ENCODE peak calls at places on chromosomes 16 and 17, in eight cellular contexts. L is cardiac muscle cell; V is MG63; I is prostate gland; S is brain microvascular endothelial cell; Z is CD8-positive, alpha-beta T cell; R is heart right ventricle; W is transverse colon. K is an unnamed sample. For H3K36me3 and H3K27me3, the result is how much of the 10 kb centered on the place peaks cover.

GRCh38 chr17:33287096-33287495 is 6.0 kb downstream of the ASIC2 start:
- DNase-seq in L (no peak), V (no peak), I (no peak), S (no peak), Z (no peak), R (no peak), W (no peak), K (no peak)

GRCh38 chr17:3197219-3197618 is at the start of gene OR1A2:
- DNase-seq in L (no peak), V (no peak), I (no peak), S (no peak), Z (no peak), R (no peak), W (no peak), K (no peak)

GRCh38 chr17:73613271-73613941 is 30.8 kb downstream of the SDK2 start:
- DNase-seq in L (peak), V (no peak), I (no peak), S (no peak), Z (no peak), R (no peak), W (no peak), K (no peak)

GRCh38 chr17:27553019-27553511 is 77.9 kb upstream of the LGALS9 start:
- DNase-seq in L (no peak), V (no peak), I (no peak), S (no peak), Z (no peak), R (no peak), W (peak), K (no peak)

GRCh38 chr16:3036726-3037315 is at the start of gene BICDL2:
- DNase-seq in L (no peak), V (no peak), I (no peak), S (no peak), Z (no peak), R (no peak), W (peak), K (no peak)

GRCh38 chr17:81483085-81483861 is 29.3 kb downstream of the ACTG1 start:
- DNase-seq in L (no peak), V (no peak), I (no peak), S (no peak), Z (no peak), R (peak), W (peak), K (no peak)

GRCh38 chr17:350706-351435 is 1.7 kb downstream of the RPH3AL start:
- DNase-seq in L (no peak), V (peak), I (no peak), S (no peak), Z (no peak), R (peak), W (peak), K (no peak)

GRCh38 chr17:28320215-28321061 is 1.4 kb downstream of the TMEM97 start:
- DNase-seq in L (no peak), V (no peak), I (no peak), S (no peak), Z (no peak), R (no peak), W (no peak), K (no peak)

GRCh38 chr17:8068736-8069586 is 18.6 kb downstream of the ALOX12B start:
- DNase-seq in L (no peak), V (no peak), I (no peak), S (no peak), Z (no peak), R (peak), W (peak), K (no peak)

GRCh38 chr16:49924078-49924477 is 68.2 kb upstream of the ZNF423 start:
- DNase-seq in L (no peak), V (peak), I (no peak), S (no peak), Z (no peak), R (no peak), W (no peak), K (no peak)

GRCh38 chr17:36808181-36808661 is 129.1 kb upstream of the LHX1 start:
- DNase-seq in L (peak), V (peak), I (no peak), S (no peak), Z (no peak), R (no peak), W (no peak), K (no peak)

GRCh38 chr17:58527949-58528348 is 13.5 kb upstream of the MTMR4 start:
- DNase-seq in L (no peak), V (peak), I (no peak), S (peak), Z (no peak), R (no peak), W (no peak), K (peak)
- H3K36me3 ChIP-seq in L (under half), V (under half), I (under half), S (under half), Z (under half), R (under half), W (under half), K (under half)

GRCh38 chr17:49879505-49879904 is 31.6 kb upstream of the TAC4 start:
- DNase-seq in L (no peak), V (no peak), I (no peak), S (no peak), Z (no peak), R (no peak), W (no peak), K (no peak)
- H3K27me3 ChIP-seq in L (under half), V (under half), I (under half), S (under half), Z (under half), R (half or more), W (half or more), K (half or more)

DNA sequence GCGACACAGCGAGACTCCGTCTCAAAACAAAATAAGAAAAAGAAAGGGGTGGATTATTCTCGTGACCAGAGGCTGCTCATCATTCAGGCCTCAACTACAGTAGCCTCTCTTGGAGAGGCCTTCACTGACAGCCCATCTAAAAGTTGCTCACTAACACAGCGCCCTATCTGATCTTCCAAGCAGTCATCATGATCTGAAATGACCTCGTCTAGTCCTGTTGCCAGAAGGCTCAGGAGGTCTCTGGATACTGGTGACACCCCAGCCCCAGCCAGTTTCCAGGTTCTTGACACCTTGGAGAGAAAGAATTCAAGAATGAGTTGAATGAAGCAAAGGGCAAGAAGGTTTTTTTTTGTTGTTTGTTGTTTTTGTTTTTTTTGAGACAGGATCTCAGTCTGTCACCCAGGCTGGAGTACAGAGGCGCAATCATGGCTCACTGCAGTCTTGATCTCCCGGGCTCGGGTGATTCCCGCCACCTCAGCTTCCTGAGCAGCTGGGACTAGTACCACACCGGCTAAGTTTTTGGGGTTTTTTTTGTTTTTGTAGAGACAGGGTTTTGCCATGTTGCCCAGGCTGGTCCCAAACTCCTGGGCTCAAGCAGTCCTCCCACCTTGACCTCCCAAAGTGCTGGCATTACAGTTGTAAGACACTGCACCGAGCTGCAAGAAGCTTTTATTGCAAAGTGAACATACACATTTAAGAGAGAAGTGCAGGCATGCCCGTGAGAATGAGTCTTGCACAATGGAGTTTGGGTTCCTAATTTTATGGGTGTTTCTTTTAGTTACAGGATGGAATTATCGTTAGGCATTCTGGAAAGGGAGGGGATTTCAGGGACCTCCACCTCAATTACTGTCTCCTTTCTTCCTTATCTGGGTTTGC is 2.7 kb upstream of the ZC3H7A start:
- DNase-seq in L (no peak), V (no peak), I (no peak), S (no peak), Z (no peak), R (no peak), W (no peak), K (peak)
- H3K36me3 ChIP-seq in L (under half), V (under half), I (under half), S (under half), Z (under half), R (under half), W (under half), K (under half)

GRCh38 chr16:84237994-84238750 is 1.6 kb downstream of the KCNG4 start:
- DNase-seq in L (no peak), V (no peak), I (no peak), S (no peak), Z (no peak), R (no peak), W (no peak), K (no peak)

GRCh38 chr16:84239186-84239790 is 524 bp downstream of the KCNG4 start:
- DNase-seq in L (no peak), V (no peak), I (no peak), S (no peak), Z (no peak), R (no peak), W (no peak), K (no peak)

GRCh38 chr16:84240455-84240854 is 643 bp upstream of the KCNG4 start:
- DNase-seq in L (no peak), V (no peak), I (no peak), S (no peak), Z (no peak), R (no peak), W (no peak), K (no peak)

GRCh38 chr16:84241778-84242177 is 2.0 kb upstream of the KCNG4 start:
- DNase-seq in L (no peak), V (no peak), I (no peak), S (no peak), Z (no peak), R (no peak), W (no peak), K (no peak)

GRCh38 chr16:84239910-84240309 is at the start of gene KCNG4:
- DNase-seq in L (no peak), V (no peak), I (no peak), S (no peak), Z (no peak), R (no peak), W (no peak), K (no peak)
- H3K27me3 ChIP-seq in L (under half), V (under half), I (under half), S (under half), Z (under half), R (under half), W (under half), K (under half)

GRCh38 chr16:58548378-58548777 is 33.1 kb downstream of the SETD6 start:
- DNase-seq in L (no peak), V (no peak), I (no peak), S (no peak), Z (no peak), R (no peak), W (no peak), K (no peak)

GRCh38 chr16:58556678-58557077 is 41.4 kb downstream of the SETD6 start:
- DNase-seq in L (no peak), V (no peak), I (no peak), S (peak), Z (no peak), R (no peak), W (no peak), K (no peak)

GRCh38 chr16:58551496-58551895 is 36.2 kb downstream of the SETD6 start:
- DNase-seq in L (no peak), V (peak), I (no peak), S (no peak), Z (no peak), R (peak), W (no peak), K (no peak)
- H3K36me3 ChIP-seq in L (half or more), V (half or more), I (under half), S (half or more), Z (half or more), R (half or more), W (half or more), K (half or more)

GRCh38 chr16:86471896-86472295 is 38.4 kb upstream of the FOXF1 start:
- DNase-seq in L (no peak), V (peak), I (no peak), S (no peak), Z (no peak), R (no peak), W (no peak), K (peak)
- H3K27me3 ChIP-seq in L (under half), V (under half), I (under half), S (under half), Z (under half), R (under half), W (under half), K (under half)

DNA sequence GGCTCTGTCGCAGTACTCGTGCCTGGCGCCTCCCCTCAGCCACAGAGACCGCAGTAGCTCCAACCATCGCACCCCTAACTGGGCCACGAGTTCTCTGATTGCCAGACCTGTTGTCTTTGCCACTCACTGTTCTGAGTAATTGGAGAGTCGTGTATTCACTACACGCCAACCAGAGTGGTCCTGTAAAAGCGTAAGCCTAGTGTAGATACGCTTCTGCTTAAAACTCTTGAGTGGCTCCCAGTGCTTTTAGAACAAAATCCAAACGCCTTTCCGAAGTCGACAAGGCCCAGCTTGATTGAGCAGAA is 449 bp downstream of the PRMT7 start:
- DNase-seq in L (peak), V (no peak), I (no peak), S (peak), Z (no peak), R (no peak), W (no peak), K (no peak)
- H3K36me3 ChIP-seq in L (under half), V (under half), I (under half), S (under half), Z (under half), R (half or more), W (under half), K (half or more)

GRCh38 chr17:46790216-46790615 is 28.3 kb downstream of the WNT3 start:
- DNase-seq in L (no peak), V (no peak), I (no peak), S (no peak), Z (no peak), R (no peak), W (no peak), K (no peak)

GRCh38 chr17:46787478-46787877 is 31.0 kb downstream of the WNT3 start:
- DNase-seq in L (no peak), V (no peak), I (no peak), S (no peak), Z (no peak), R (no peak), W (no peak), K (no peak)

GRCh38 chr17:46789610-46790009 is 28.9 kb downstream of the WNT3 start:
- DNase-seq in L (no peak), V (no peak), I (no peak), S (no peak), Z (no peak), R (no peak), W (no peak), K (no peak)

GRCh38 chr17:46788796-46789195 is 29.7 kb downstream of the WNT3 start:
- DNase-seq in L (no peak), V (no peak), I (no peak), S (no peak), Z (no peak), R (no peak), W (no peak), K (no peak)

GRCh38 chr17:46788300-46788699 is 30.2 kb downstream of the WNT3 start:
- DNase-seq in L (no peak), V (no peak), I (no peak), S (no peak), Z (no peak), R (no peak), W (no peak), K (no peak)
- H3K27me3 ChIP-seq in L (under half), V (under half), I (under half), S (under half), Z (under half), R (under half), W (under half), K (under half)

DNA sequence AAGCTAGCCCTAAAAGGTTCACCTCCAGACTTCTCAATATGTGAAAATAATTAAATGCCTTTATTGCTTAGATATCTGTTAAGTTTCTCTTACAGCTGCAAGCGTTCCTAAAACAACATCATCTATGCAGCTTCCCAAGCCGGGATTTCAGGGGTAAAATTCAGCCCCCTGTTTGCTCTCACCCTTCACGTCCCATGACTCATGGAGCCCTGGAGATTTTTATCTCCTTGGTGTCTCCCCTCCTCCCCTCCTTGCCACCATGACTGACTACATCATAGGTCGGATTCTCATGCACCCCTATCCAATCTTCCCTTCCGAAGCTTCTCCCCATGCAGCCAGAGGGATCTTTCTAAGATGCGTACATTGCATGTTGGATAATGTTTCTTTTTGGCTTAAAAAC is 21.0 kb upstream of the CACNG4 start:
- DNase-seq in L (no peak), V (no peak), I (no peak), S (no peak), Z (no peak), R (no peak), W (no peak), K (no peak)
- H3K36me3 ChIP-seq in L (under half), V (under half), I (under half), S (under half), Z (under half), R (under half), W (under half), K (under half)